ENCODE peak calls at places on chromosomes 16 and 17, in ten cellular contexts. K is psoas muscle, T is fibroblast of lung, O is cardiac fibroblast, B is heart left ventricle, F is left ventricle myocardium inferior, H is uterus, S is foreskin fibroblast, J is lung, R is colonic mucosa. U is an unnamed sample.
A peak's percentile ranks its signal among the peaks of the same experiment; 100 is the strongest.

GRCh38 chr17:75240394-75241142 is 20.8 kb downstream of the GGA3 start:
- DNase-seq in K (peak; percentile 58), T (peak; percentile 24), O (peak; percentile 42), B (no peak), F (no peak), H (no peak), S (no peak), J (no peak), R (no peak), U (peak; percentile 38)

GRCh38 chr16:49352923-49353322 is 20.7 kb upstream of the C16orf78 start:
- DNase-seq in K (no peak), T (no peak), O (peak; percentile 2), B (no peak), F (no peak), H (no peak), S (no peak), J (no peak), R (no peak), U (peak; percentile 9)

GRCh38 chr16:31301708-31302400 is 42.1 kb downstream of the ITGAM start:
- DNase-seq in K (no peak), T (no peak), O (peak; percentile 40), B (no peak), F (no peak), H (no peak), S (no peak), J (no peak), R (no peak), U (peak; percentile 29)

GRCh38 chr17:44355642-44356099 is 8.0 kb downstream of the FAM171A2 start:
- DNase-seq in K (no peak), T (no peak), O (no peak), B (no peak), F (no peak), H (no peak), S (no peak), J (no peak), R (no peak), U (no peak)

GRCh38 chr17:45406107-45406506 is 26.6 kb downstream of the ARHGAP27 start:
- DNase-seq in K (no peak), T (no peak), O (no peak), B (no peak), F (no peak), H (no peak), S (no peak), J (no peak), R (no peak), U (no peak)

GRCh38 chr16:69621225-69621624 is 55.5 kb downstream of the NFAT5 start:
- DNase-seq in K (no peak), T (no peak), O (no peak), B (no peak), F (no peak), H (no peak), S (no peak), J (no peak), R (no peak), U (no peak)

GRCh38 chr16:11328172-11329079 is 16.8 kb upstream of the RMI2 start:
- DNase-seq in K (peak; percentile 78), T (peak; percentile 96), O (peak; percentile 97), B (peak; percentile 80), F (peak; percentile 70), H (peak; percentile 91), S (peak; percentile 91), J (peak; percentile 77), R (peak; percentile 61), U (peak; percentile 93)

GRCh38 chr17:63358111-63358839 is 87.8 kb downstream of the CYB561 start:
- DNase-seq in K (no peak), T (peak; percentile 98), O (peak; percentile 78), B (no peak), F (no peak), H (no peak), S (peak; percentile 90), J (no peak), R (no peak), U (peak; percentile 94)

GRCh38 chr16:88035292-88035691 is 84.1 kb downstream of the BANP start:
- DNase-seq in K (no peak), T (no peak), O (no peak), B (no peak), F (peak; percentile 13), H (no peak), S (no peak), J (no peak), R (no peak), U (no peak)

GRCh38 chr16:76345093-76345735 is 68.0 kb downstream of the CNTNAP4 start:
- DNase-seq in K (peak; percentile 65), T (peak; percentile 29), O (peak; percentile 98), B (peak; percentile 62), F (peak; percentile 43), H (no peak), S (no peak), J (peak; percentile 43), R (no peak), U (peak; percentile 97)

GRCh38 chr17:633641-634091 is 81.0 kb downstream of the VPS53 start:
- DNase-seq in K (no peak), T (peak; percentile 91), O (peak; percentile 78), B (peak; percentile 33), F (no peak), H (peak; percentile 38), S (no peak), J (no peak), R (no peak), U (no peak)
- TF ChIP-seq CTCF in K (no peak), T (no peak), O (no peak), B (no peak), F (no peak), H (no peak), S (no peak), J (no peak), R (no peak), U (no peak)

GRCh38 chr17:36931096-36931696 is 6.1 kb upstream of the LHX1 start:
- DNase-seq in K (no peak), T (no peak), O (no peak), B (no peak), F (no peak), H (no peak), S (no peak), J (no peak), R (no peak), U (no peak)

GRCh38 chr17:36930501-36930900 is 6.8 kb upstream of the LHX1 start:
- DNase-seq in K (no peak), T (no peak), O (no peak), B (no peak), F (no peak), H (no peak), S (no peak), J (no peak), R (no peak), U (no peak)

GRCh38 chr17:36932383-36933173 is 4.7 kb upstream of the LHX1 start:
- DNase-seq in K (peak; percentile 41), T (no peak), O (no peak), B (no peak), F (no peak), H (no peak), S (no peak), J (no peak), R (no peak), U (no peak)

GRCh38 chr17:36933174-36934143 is 3.8 kb upstream of the LHX1 start:
- DNase-seq in K (peak; percentile 46), T (no peak), O (no peak), B (no peak), F (no peak), H (no peak), S (no peak), J (no peak), R (peak; percentile 45), U (no peak)

DNA sequence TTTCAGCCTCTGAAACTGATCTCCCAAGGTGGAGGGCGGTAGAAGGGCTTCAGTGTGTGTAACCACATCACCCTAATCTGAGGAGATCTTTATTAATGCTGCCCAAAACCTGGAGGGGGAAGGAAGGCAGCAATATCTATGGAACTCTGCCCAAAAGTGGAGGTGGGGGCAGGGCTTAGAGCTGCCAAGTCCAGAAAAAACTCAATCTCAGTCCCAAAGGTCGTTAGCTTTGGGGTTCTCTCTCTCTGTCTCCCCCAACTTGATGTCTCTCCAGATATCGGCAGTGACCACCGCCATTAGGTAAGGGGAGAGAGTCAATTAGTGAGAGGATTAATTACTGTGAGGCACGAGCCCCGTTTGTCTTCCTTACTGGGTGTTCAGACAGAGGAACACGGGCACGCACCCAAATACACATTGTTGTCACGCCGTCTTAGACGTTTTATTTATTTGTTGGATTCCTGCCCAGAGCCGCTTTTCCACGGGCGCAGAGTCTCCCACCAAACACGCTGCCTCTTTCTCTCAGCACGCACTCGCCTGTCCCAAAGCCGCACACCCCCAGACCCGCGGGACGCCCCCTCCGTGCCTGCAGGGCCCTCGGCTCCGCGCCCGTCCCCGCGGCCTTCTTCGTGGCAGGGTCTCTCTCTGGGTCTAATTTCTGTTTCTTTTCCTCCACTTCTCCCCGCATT is 5.4 kb upstream of the LHX1 start:
- DNase-seq in K (peak; percentile 48), T (no peak), O (peak; percentile 38), B (no peak), F (no peak), H (no peak), S (no peak), J (no peak), R (no peak), U (no peak)
- H3K4me3 ChIP-seq in K (peak overlapping the region; percentile 49), T (no peak overlapping the region), O (no peak overlapping the region), B (no peak overlapping the region), F (peak overlapping the region; percentile 43), H (no peak overlapping the region), S (no peak overlapping the region), J (no peak overlapping the region), R (no peak overlapping the region), U (no peak overlapping the region)

DNA sequence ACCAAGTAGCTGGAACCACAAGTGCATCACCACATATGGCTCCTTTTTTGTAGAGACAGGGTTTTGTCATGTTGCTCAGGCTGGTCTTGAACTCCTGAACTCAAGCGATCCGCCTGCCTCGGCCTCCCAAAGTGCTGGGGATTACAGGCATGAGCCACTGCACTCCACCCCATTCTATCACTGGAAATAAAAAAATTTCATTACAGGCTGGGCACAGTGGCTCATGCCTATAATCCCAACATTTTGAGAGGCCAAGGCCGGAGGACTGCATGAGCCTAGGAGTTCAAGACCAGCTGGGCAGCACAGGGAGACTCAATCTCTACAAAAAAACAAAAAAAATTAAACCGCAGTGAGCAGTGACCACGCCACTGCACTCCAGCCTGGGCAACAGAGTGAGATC is 60.1 kb downstream of the BRIP1 start:
- DNase-seq in K (no peak), T (no peak), O (no peak), B (no peak), F (no peak), H (no peak), S (no peak), J (no peak), R (no peak), U (no peak)
- TF ChIP-seq CTCF in K (no peak), T (no peak), O (no peak), B (no peak), F (no peak), H (no peak), S (no peak), J (no peak), R (no peak), U (no peak)

DNA sequence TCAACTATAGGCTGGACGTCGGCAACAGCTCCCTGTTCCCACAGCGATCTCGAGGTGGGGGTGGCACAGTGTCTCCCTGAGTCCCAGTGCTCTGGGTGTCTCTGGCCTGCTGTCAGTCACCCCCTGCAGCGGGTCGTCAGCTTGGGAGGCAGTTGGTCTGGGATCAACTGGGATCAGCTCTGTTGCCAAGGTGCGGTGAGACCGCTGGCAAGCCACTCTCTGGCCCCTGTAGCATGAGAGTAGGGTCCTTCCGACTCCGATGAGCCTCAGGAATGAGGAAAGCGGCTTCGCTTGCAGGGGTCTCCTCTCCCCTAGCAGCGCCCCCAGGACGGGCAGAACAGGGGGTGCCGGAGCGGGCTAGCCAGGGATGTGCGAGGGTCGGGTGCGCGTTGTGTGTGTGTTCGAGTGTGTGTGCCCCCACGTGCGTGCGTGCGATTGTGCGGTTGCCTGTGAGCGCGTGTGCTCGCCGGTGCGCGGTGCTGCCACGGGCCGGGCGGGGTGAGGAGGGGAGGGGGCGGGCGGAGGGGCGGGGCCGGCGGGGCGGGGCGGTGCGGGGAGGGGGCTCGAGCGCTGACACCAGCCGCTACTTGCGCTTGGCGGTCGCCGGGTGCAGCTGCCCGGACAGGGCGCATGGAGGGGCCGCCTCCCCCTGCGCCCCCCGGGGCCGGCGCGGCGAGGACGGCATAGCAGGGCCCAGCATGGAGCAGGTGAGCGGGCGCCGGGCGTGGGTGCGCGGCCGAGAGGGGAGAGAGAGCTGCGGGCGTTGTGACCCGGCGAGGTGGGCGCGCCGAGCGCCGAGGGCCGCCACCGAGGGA is 9.4 kb upstream of the ARHGAP23 start:
- DNase-seq in K (no peak), T (no peak), O (no peak), B (no peak), F (no peak), H (no peak), S (no peak), J (no peak), R (no peak), U (no peak)
- H3K4me3 ChIP-seq in K (peak overlapping the region; percentile 50), T (no peak overlapping the region), O (no peak overlapping the region), B (peak overlapping the region; percentile 45), F (peak overlapping the region; percentile 62), H (peak overlapping the region; percentile 15), S (no peak overlapping the region), J (no peak overlapping the region), R (no peak overlapping the region), U (no peak overlapping the region)